ENCODE peak calls at places on chromosomes 6 and 20, in four cellular contexts. J is caudate nucleus; S is CD8-positive, alpha-beta memory T cell; L is substantia nigra. O is an unnamed sample.

GRCh38 chr20:32964575-32964974 is 39.7 kb downstream of the SUN5 start:
- DNase-seq in L (no peak), S (no peak), J (no peak), O (no peak)

GRCh38 chr6:33426590-33427563 is 7.0 kb downstream of the SYNGAP1 start:
- DNase-seq in S (peak), J (peak), L (no peak), O (no peak)

GRCh38 chr20:19915111-19915798 is 101.9 kb upstream of the NAA20 start:
- DNase-seq in S (no peak), J (no peak), L (no peak), O (no peak)

GRCh38 chr6:39060467-39061160 is 12.0 kb downstream of the GLP1R start:
- DNase-seq in L (no peak), S (no peak), J (no peak), O (no peak)

GRCh38 chr6:90088009-90088408 is 193.7 kb downstream of the GJA10 start:
- DNase-seq in J (no peak), S (no peak), L (no peak), O (no peak)

GRCh38 chr6:79640146-79641111 is 9.3 kb downstream of the SH3BGRL2 start:
- DNase-seq in L (no peak), J (no peak), S (no peak), O (no peak)

GRCh38 chr6:84766796-84767590 is 2.6 kb upstream of the TBX18 start:
- DNase-seq in S (no peak), L (no peak), J (no peak), O (no peak)

GRCh38 chr6:33706136-33706725 is 5.3 kb downstream of the UQCC2 start:
- DNase-seq in L (no peak), S (no peak), J (no peak), O (no peak)

GRCh38 chr6:137982418-137983189 is 115.5 kb downstream of the TNFAIP3 start:
- DNase-seq in L (no peak), S (peak), J (no peak), O (no peak)

GRCh38 chr6:163320402-163320801 is 94.1 kb upstream of the QKI start:
- DNase-seq in L (no peak), S (no peak), J (no peak), O (no peak)

GRCh38 chr6:151092561-151092960 is 147.2 kb upstream of the AKAP12 start:
- DNase-seq in J (no peak), S (no peak), L (no peak), O (no peak)

GRCh38 chr6:41519748-41520699 is 26.2 kb upstream of the FOXP4 start:
- DNase-seq in S (no peak), J (no peak), L (no peak), O (no peak)

GRCh38 chr20:21395666-21396044 is 1.7 kb downstream of the NKX2-4 start:
- DNase-seq in S (peak), L (no peak), J (no peak), O (no peak)

GRCh38 chr6:32116674-32117073 is 7.5 kb upstream of the TNXB start:
- DNase-seq in L (no peak), S (no peak), J (no peak), O (no peak)

GRCh38 chr6:129164032-129164431 is 281.1 kb downstream of the LAMA2 start:
- DNase-seq in S (no peak), L (no peak), J (no peak), O (no peak)

GRCh38 chr6:6131492-6132109 is 124.9 kb upstream of the NRN1 start:
- DNase-seq in S (no peak), L (no peak), J (no peak), O (no peak)

GRCh38 chr6:77010931-77011542 is 452.3 kb downstream of the HTR1B start:
- DNase-seq in L (no peak), J (no peak), S (no peak), O (no peak)

GRCh38 chr6:19463250-19463649 is 373.9 kb upstream of the ID4 start:
- DNase-seq in L (no peak), J (no peak), S (no peak), O (no peak)

GRCh38 chr20:63064310-63064709 is 57.5 kb upstream of the BHLHE23 start:
- DNase-seq in S (no peak), L (no peak), J (no peak), O (no peak)

GRCh38 chr20:60271597-60271996 is 313.4 kb downstream of the CDH26 start:
- DNase-seq in J (no peak), S (no peak), L (no peak), O (no peak)

GRCh38 chr20:35215066-35215956 is 11.2 kb upstream of the MMP24 start:
- DNase-seq in J (no peak), S (no peak), L (no peak), O (no peak)
- H3K27ac ChIP-seq in J (no peak), S (no peak), L (no peak), O (no peak)

GRCh38 chr6:143146186-143146831 is 85.6 kb downstream of the AIG1 start:
- DNase-seq in L (no peak), J (no peak), S (no peak), O (no peak)
- H3K27ac ChIP-seq in L (no peak), J (no peak), S (no peak), O (no peak)

GRCh38 chr20:3932277-3933073 is 43.3 kb downstream of the PANK2 start:
- DNase-seq in S (no peak), J (no peak), L (no peak), O (no peak)

GRCh38 chr20:3935295-3935955 is 46.2 kb downstream of the PANK2 start:
- DNase-seq in L (no peak), J (no peak), S (no peak), O (no peak)

GRCh38 chr20:3934628-3935027 is 45.4 kb downstream of the PANK2 start:
- DNase-seq in S (no peak), J (no peak), L (no peak), O (no peak)

GRCh38 chr20:3931664-3932063 is 42.5 kb downstream of the PANK2 start:
- DNase-seq in J (no peak), S (no peak), L (no peak), O (no peak)

GRCh38 chr20:3933126-3933684 is 44.0 kb downstream of the PANK2 start:
- DNase-seq in J (no peak), S (no peak), L (no peak), O (no peak)
- H3K27ac ChIP-seq in J (peak), S (no peak), L (peak), O (peak)

GRCh38 chr6:1604991-1605821 is 4.5 kb upstream of the FOXC1 start:
- DNase-seq in L (no peak), J (no peak), S (no peak), O (no peak)
- H3K27ac ChIP-seq in L (no peak), J (no peak), S (no peak), O (no peak)

GRCh38 chr6:36784379-36784636 is 54.9 kb downstream of the CPNE5 start:
- DNase-seq in L (no peak), J (no peak), S (no peak), O (no peak)
- H3K27ac ChIP-seq in L (no peak), J (no peak), S (no peak), O (no peak)

GRCh38 chr6:25175656-25176055 is 103.5 kb upstream of the CARMIL1 start:
- DNase-seq in L (no peak), J (no peak), S (no peak), O (no peak)
- H3K27ac ChIP-seq in L (no peak), J (no peak), S (no peak), O (no peak)

GRCh38 chr20:45970646-45971424 is 1.2 kb downstream of the ZNF335 start:
- DNase-seq in L (no peak), S (peak), J (no peak), O (no peak)
- H3K27ac ChIP-seq in L (peak), S (peak), J (peak), O (peak)